ENCODE peak calls at places on chromosomes 11 and 22, in seven cellular contexts. Q is SW480; F is stimulated activated CD8-positive, alpha-beta memory T cell treated with anti-CD3 and anti-CD28 coated beads, Interleukin-15, amount 100 ng/mL, for 4 hours; Z is A549; T is activated CD4-positive, alpha-beta T cell treated with anti-CD3 and anti-CD28 coated beads, Interleukin-2, amount 50 U/mL, for 24 hours; R is cerebellum; P is EL. I is an unnamed sample.

GRCh38 chr11:82792319-82792718 is 58.7 kb upstream of the FAM181B start:
- DNase-seq in R (no peak), Q (no peak), P (no peak), F (no peak), T (no peak), Z (no peak), I (no peak)

GRCh38 chr11:93221539-93221938 is 23.7 kb upstream of the SLC36A4 start:
- DNase-seq in R (no peak), Q (peak; percentile 67), T (no peak), Z (no peak), F (no peak), P (no peak), I (no peak)

GRCh38 chr11:13772223-13773046 is 104.0 kb downstream of the FAR1 start:
- DNase-seq in T (no peak), P (peak; percentile 63), Z (peak; percentile 16), F (no peak), Q (peak; percentile 74), R (peak; percentile 62), I (no peak)

GRCh38 chr11:14974723-14975587 is 2.8 kb upstream of the CALCA start:
- DNase-seq in F (no peak), Z (peak; percentile 49), Q (peak; percentile 23), P (peak; percentile 49), R (no peak), T (peak; percentile 30), I (peak; percentile 30)

GRCh38 chr11:78418584-78419211 is 1.1 kb upstream of the GAB2 start:
- DNase-seq in T (no peak), F (no peak), Z (no peak), P (no peak), R (no peak), Q (no peak), I (no peak)

GRCh38 chr11:117833401-117833891 is 8.9 kb upstream of the FXYD2 start:
- DNase-seq in T (no peak), Q (peak; percentile 89), P (no peak), F (no peak), Z (no peak), R (no peak), I (no peak)

GRCh38 chr11:78313898-78314297 is 103.7 kb downstream of the GAB2 start:
- DNase-seq in Q (no peak), F (no peak), R (no peak), Z (no peak), T (no peak), P (no peak), I (no peak)

GRCh38 chr22:29157759-29158535 is 47.7 kb upstream of the EMID1 start:
- DNase-seq in Q (no peak), Z (no peak), P (no peak), T (no peak), F (no peak), R (no peak), I (no peak)

GRCh38 chr11:77322506-77322905 is 21.0 kb upstream of the GDPD4 start:
- DNase-seq in R (peak; percentile 57), F (no peak), Q (no peak), Z (no peak), P (peak; percentile 75), T (no peak), I (no peak)

GRCh38 chr11:77081381-77081851 is 14.6 kb downstream of the CAPN5 start:
- DNase-seq in F (no peak), Z (no peak), T (no peak), Q (no peak), R (no peak), P (no peak), I (no peak)

GRCh38 chr11:1733716-1734351 is 16.6 kb downstream of the IFITM10 start:
- DNase-seq in T (no peak), F (no peak), R (no peak), Z (no peak), P (no peak), Q (no peak), I (no peak)

GRCh38 chr22:41963453-41964105 is 5.7 kb upstream of the SEPTIN3 start:
- DNase-seq in T (no peak), R (no peak), F (no peak), P (no peak), Z (no peak), Q (no peak), I (no peak)

GRCh38 chr11:66904055-66904454 is 47.2 kb downstream of the LRFN4 start:
- DNase-seq in Z (peak; percentile 76), Q (no peak), T (no peak), R (no peak), P (peak; percentile 41), F (no peak), I (no peak)

GRCh38 chr22:19063581-19064353 is 58.4 kb downstream of the DGCR2 start:
- DNase-seq in R (no peak), F (no peak), Q (no peak), Z (no peak), P (no peak), T (no peak), I (no peak)

GRCh38 chr22:29705651-29706050 is 14.2 kb upstream of the CABP7 start:
- DNase-seq in F (no peak), Z (no peak), Q (no peak), P (no peak), T (no peak), R (no peak), I (no peak)

I was measured in activated CD8-positive, alpha-beta memory T cell treated with anti-CD3 and anti-CD28 coated beads for 1 hour.